ENCODE peak calls at places on chromosomes 11 and 22, in ten cellular contexts. One of them, this sample, is unnamed.

GRCh38 chr11:113553905-113554304 is 78.7 kb upstream of the DRD2 start:
- DNase-seq in left ventricle myocardium inferior: no peak
- DNase-seq in cardiac fibroblast: no peak
- DNase-seq in cardiac muscle cell: peak
- DNase-seq in kidney: no peak
- DNase-seq in HFFc6: no peak
- DNase-seq in heart right ventricle: no peak
- DNase-seq in astrocyte of the cerebellum: no peak
- DNase-seq in fibroblast of pulmonary artery: no peak
- DNase-seq in uterus: no peak
- DNase-seq in this sample: no peak

GRCh38 chr11:3166268-3167142 is 1.4 kb upstream of the OSBPL5 start:
- DNase-seq in left ventricle myocardium inferior: peak
- DNase-seq in cardiac muscle cell: no peak
- DNase-seq in kidney: peak
- DNase-seq in uterus: no peak
- DNase-seq in fibroblast of pulmonary artery: no peak
- DNase-seq in HFFc6: no peak
- DNase-seq in astrocyte of the cerebellum: no peak
- DNase-seq in cardiac fibroblast: no peak
- DNase-seq in heart right ventricle: no peak
- DNase-seq in this sample: no peak

GRCh38 chr11:2259897-2260451 is 10.4 kb downstream of the ASCL2 start:
- DNase-seq in astrocyte of the cerebellum: no peak
- DNase-seq in kidney: no peak
- DNase-seq in heart right ventricle: no peak
- DNase-seq in HFFc6: no peak
- DNase-seq in fibroblast of pulmonary artery: no peak
- DNase-seq in cardiac fibroblast: no peak
- DNase-seq in uterus: no peak
- DNase-seq in cardiac muscle cell: no peak
- DNase-seq in left ventricle myocardium inferior: no peak
- DNase-seq in this sample: peak

GRCh38 chr11:130865772-130866114 is 50.5 kb downstream of the SNX19 start:
- DNase-seq in astrocyte of the cerebellum: no peak
- DNase-seq in HFFc6: no peak
- DNase-seq in uterus: no peak
- DNase-seq in cardiac fibroblast: no peak
- DNase-seq in left ventricle myocardium inferior: peak
- DNase-seq in fibroblast of pulmonary artery: no peak
- DNase-seq in cardiac muscle cell: peak
- DNase-seq in heart right ventricle: peak
- DNase-seq in kidney: no peak
- DNase-seq in this sample: no peak

GRCh38 chr11:86896486-86896885 is 58.7 kb downstream of the FZD4 start:
- DNase-seq in left ventricle myocardium inferior: no peak
- DNase-seq in kidney: no peak
- DNase-seq in HFFc6: peak
- DNase-seq in cardiac fibroblast: peak
- DNase-seq in uterus: no peak
- DNase-seq in astrocyte of the cerebellum: peak
- DNase-seq in heart right ventricle: no peak
- DNase-seq in fibroblast of pulmonary artery: peak
- DNase-seq in cardiac muscle cell: no peak
- DNase-seq in this sample: no peak

GRCh38 chr11:115965754-115966504 is 461.7 kb upstream of the CADM1 start:
- DNase-seq in uterus: no peak
- DNase-seq in cardiac fibroblast: no peak
- DNase-seq in kidney: no peak
- DNase-seq in left ventricle myocardium inferior: no peak
- DNase-seq in cardiac muscle cell: peak
- DNase-seq in fibroblast of pulmonary artery: no peak
- DNase-seq in heart right ventricle: peak
- DNase-seq in astrocyte of the cerebellum: peak
- DNase-seq in HFFc6: no peak
- DNase-seq in this sample: no peak

GRCh38 chr11:103920933-103921332 is 115.5 kb upstream of the DDI1 start:
- DNase-seq in cardiac fibroblast: no peak
- DNase-seq in HFFc6: no peak
- DNase-seq in heart right ventricle: no peak
- DNase-seq in fibroblast of pulmonary artery: no peak
- DNase-seq in left ventricle myocardium inferior: no peak
- DNase-seq in cardiac muscle cell: no peak
- DNase-seq in astrocyte of the cerebellum: no peak
- DNase-seq in uterus: no peak
- DNase-seq in kidney: no peak
- DNase-seq in this sample: no peak

GRCh38 chr11:102552447-102553200 is 22.1 kb upstream of the MMP7 start:
- DNase-seq in left ventricle myocardium inferior: no peak
- DNase-seq in uterus: no peak
- DNase-seq in HFFc6: no peak
- DNase-seq in heart right ventricle: no peak
- DNase-seq in fibroblast of pulmonary artery: no peak
- DNase-seq in kidney: no peak
- DNase-seq in cardiac fibroblast: peak
- DNase-seq in cardiac muscle cell: peak
- DNase-seq in astrocyte of the cerebellum: peak
- DNase-seq in this sample: no peak

GRCh38 chr11:11463397-11463796 is 110.3 kb upstream of the CSNK2A3 start:
- DNase-seq in left ventricle myocardium inferior: no peak
- DNase-seq in uterus: no peak
- DNase-seq in astrocyte of the cerebellum: no peak
- DNase-seq in cardiac fibroblast: no peak
- DNase-seq in heart right ventricle: no peak
- DNase-seq in HFFc6: no peak
- DNase-seq in kidney: no peak
- DNase-seq in fibroblast of pulmonary artery: no peak
- DNase-seq in cardiac muscle cell: no peak
- DNase-seq in this sample: no peak

GRCh38 chr11:110186456-110186855 is 93.3 kb downstream of the ZC3H12C start:
- DNase-seq in uterus: no peak
- DNase-seq in cardiac fibroblast: no peak
- DNase-seq in left ventricle myocardium inferior: no peak
- DNase-seq in astrocyte of the cerebellum: no peak
- DNase-seq in heart right ventricle: no peak
- DNase-seq in HFFc6: no peak
- DNase-seq in cardiac muscle cell: no peak
- DNase-seq in kidney: no peak
- DNase-seq in fibroblast of pulmonary artery: no peak
- DNase-seq in this sample: no peak
- TF ChIP-seq CTCF in uterus: no peak
- TF ChIP-seq CTCF in cardiac fibroblast: no peak
- TF ChIP-seq CTCF in left ventricle myocardium inferior: no peak
- TF ChIP-seq CTCF in astrocyte of the cerebellum: no peak
- TF ChIP-seq CTCF in heart right ventricle: no peak
- TF ChIP-seq CTCF in HFFc6: no peak
- TF ChIP-seq CTCF in cardiac muscle cell: no peak
- TF ChIP-seq CTCF in kidney: no peak
- TF ChIP-seq CTCF in fibroblast of pulmonary artery: no peak
- TF ChIP-seq CTCF in this sample: no peak

DNA sequence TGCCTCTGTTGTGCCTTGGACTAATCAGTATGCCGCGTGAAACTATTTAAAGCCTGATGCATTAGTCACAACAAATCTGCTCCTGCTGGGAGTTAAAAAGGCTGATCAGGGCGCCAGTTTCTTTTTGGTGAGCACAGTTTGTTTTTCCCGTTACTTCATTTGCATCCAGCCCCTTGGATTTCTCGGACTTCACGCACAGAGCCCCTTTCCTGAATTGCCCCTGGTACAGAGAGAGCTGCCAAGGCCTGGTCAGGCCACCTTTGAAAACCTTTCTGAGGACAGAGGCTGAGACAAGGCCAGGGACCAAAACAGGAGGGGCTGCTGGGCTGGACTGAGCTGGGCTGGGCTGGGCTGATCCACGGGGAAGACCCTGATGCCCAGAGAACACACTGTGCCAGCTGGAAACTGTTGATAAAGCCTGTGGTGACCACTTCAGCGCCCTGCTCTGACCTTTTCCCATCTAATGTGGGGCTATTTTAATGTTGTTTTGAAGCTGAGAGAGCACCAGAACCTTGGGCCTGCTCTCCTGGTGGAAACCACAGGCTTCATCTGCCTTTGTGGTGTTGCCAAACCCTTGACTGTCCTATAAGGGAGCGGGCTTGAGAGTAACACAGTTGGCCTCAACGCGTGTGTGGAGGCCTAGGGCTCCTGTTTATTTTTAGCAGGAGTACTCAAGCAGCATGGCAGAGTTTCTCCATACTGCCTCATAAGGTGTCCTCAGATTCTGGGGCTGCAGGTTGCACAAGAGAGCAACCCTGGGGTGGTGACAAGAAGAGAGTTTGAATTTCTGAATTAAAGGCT is 44.2 kb downstream of the NAV2 start:
- DNase-seq in astrocyte of the cerebellum: peak
- DNase-seq in heart right ventricle: no peak
- DNase-seq in cardiac muscle cell: no peak
- DNase-seq in HFFc6: no peak
- DNase-seq in fibroblast of pulmonary artery: peak
- DNase-seq in left ventricle myocardium inferior: peak
- DNase-seq in cardiac fibroblast: peak
- DNase-seq in kidney: no peak
- DNase-seq in uterus: no peak
- DNase-seq in this sample: no peak
- TF ChIP-seq CTCF in astrocyte of the cerebellum: no peak
- TF ChIP-seq CTCF in heart right ventricle: no peak
- TF ChIP-seq CTCF in cardiac muscle cell: no peak
- TF ChIP-seq CTCF in HFFc6: no peak
- TF ChIP-seq CTCF in fibroblast of pulmonary artery: no peak
- TF ChIP-seq CTCF in left ventricle myocardium inferior: no peak
- TF ChIP-seq CTCF in cardiac fibroblast: no peak
- TF ChIP-seq CTCF in kidney: no peak
- TF ChIP-seq CTCF in uterus: no peak
- TF ChIP-seq CTCF in this sample: no peak

GRCh38 chr22:45726081-45726480 is 54.4 kb downstream of the ATXN10 start:
- DNase-seq in fibroblast of pulmonary artery: no peak
- DNase-seq in uterus: no peak
- DNase-seq in left ventricle myocardium inferior: no peak
- DNase-seq in cardiac fibroblast: no peak
- DNase-seq in kidney: no peak
- DNase-seq in astrocyte of the cerebellum: no peak
- DNase-seq in cardiac muscle cell: no peak
- DNase-seq in HFFc6: no peak
- DNase-seq in heart right ventricle: no peak
- DNase-seq in this sample: no peak

GRCh38 chr22:45731798-45732495 is 60.3 kb downstream of the ATXN10 start:
- DNase-seq in cardiac muscle cell: peak
- DNase-seq in uterus: no peak
- DNase-seq in kidney: no peak
- DNase-seq in astrocyte of the cerebellum: no peak
- DNase-seq in heart right ventricle: no peak
- DNase-seq in left ventricle myocardium inferior: no peak
- DNase-seq in fibroblast of pulmonary artery: peak
- DNase-seq in cardiac fibroblast: peak
- DNase-seq in HFFc6: no peak
- DNase-seq in this sample: no peak

GRCh38 chr22:45735273-45735672 is 63.6 kb downstream of the ATXN10 start:
- DNase-seq in astrocyte of the cerebellum: no peak
- DNase-seq in cardiac fibroblast: no peak
- DNase-seq in HFFc6: no peak
- DNase-seq in kidney: no peak
- DNase-seq in cardiac muscle cell: no peak
- DNase-seq in uterus: no peak
- DNase-seq in left ventricle myocardium inferior: no peak
- DNase-seq in heart right ventricle: no peak
- DNase-seq in fibroblast of pulmonary artery: no peak
- DNase-seq in this sample: no peak

DNA sequence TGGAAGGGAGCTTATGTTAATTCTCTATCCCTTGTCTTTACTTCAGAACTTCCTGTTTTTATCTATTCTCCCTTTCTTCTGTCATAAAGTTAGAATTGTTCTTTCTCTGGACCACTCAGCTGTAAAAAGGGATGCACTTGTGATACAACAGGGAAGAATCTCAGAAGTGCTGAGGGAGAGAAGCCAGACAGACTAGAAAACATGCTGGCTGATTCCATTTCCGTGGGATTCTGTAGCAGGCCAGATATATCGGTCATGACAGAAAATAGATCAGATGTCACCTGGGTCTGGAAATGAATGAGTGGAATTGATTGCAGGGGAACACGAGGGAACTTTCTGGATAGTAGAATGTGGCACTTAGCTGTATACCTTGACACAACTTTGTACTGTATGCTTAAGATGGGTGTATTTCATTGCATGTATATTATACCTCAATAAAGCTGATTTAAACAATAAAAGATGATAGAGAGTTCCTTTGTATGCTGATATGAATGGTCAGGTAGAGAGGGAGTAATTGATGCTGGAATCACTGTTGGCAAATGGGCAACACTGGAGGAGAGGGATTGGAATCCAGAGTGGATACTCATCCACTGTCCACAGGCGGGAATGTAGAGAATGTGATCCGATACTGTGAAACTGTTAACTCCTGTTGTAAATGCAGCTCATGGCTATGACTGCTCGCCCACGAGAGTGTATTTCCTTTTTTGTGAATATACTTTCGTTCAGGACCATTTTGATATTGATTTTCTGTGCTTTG is 59.6 kb downstream of the ATXN10 start:
- DNase-seq in heart right ventricle: no peak
- DNase-seq in left ventricle myocardium inferior: no peak
- DNase-seq in uterus: no peak
- DNase-seq in cardiac fibroblast: peak
- DNase-seq in cardiac muscle cell: peak
- DNase-seq in astrocyte of the cerebellum: no peak
- DNase-seq in kidney: no peak
- DNase-seq in HFFc6: peak
- DNase-seq in fibroblast of pulmonary artery: peak
- DNase-seq in this sample: no peak
- TF ChIP-seq CTCF in heart right ventricle: no peak
- TF ChIP-seq CTCF in left ventricle myocardium inferior: no peak
- TF ChIP-seq CTCF in uterus: no peak
- TF ChIP-seq CTCF in cardiac fibroblast: no peak
- TF ChIP-seq CTCF in cardiac muscle cell: no peak
- TF ChIP-seq CTCF in astrocyte of the cerebellum: no peak
- TF ChIP-seq CTCF in kidney: no peak
- TF ChIP-seq CTCF in HFFc6: no peak
- TF ChIP-seq CTCF in fibroblast of pulmonary artery: no peak
- TF ChIP-seq CTCF in this sample: no peak

DNA sequence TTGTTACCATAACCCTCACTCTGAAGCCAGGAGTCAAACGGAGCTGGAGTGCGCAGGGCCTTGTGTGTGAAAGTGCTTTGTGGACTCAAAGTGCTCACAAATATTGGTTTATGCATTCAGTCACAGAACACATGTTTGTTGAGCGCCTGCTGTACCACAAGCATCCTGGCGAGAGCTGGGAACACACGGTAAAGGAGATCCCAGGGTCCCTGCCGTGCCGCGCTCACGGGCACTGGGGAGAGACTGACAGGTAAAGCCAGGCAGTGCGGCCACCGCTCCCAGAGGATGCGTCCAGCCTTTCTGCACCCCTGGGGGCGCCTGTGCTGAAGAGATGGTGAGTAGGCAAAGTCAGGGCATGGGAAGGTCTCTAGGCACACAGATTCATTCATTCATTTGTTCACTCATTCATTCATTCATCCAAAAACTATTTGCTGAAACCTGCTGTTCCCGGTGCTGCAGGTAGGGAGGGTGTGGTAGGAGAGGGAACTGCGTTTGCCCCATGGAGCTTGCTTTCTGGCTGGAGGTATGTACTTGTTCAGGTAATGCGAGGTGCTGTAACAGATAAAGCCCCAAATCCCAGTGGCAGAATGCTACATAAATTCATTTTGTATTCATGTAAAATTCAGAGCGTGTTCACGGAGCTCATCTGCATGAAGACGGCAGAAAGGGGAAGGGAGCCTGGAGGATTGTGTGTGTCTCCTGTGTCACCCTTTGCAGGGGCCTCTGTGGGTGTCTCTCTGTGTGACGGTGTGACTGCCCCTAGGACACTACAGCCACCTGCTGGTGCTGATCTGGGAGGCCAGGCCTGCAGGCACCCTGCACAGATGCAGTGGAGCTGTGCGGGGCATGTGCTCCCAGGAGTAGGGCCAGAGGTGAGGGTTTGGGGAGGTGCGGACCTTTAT is 167.0 kb upstream of the B3GAT1 start:
- DNase-seq in cardiac fibroblast: no peak
- DNase-seq in HFFc6: no peak
- DNase-seq in left ventricle myocardium inferior: no peak
- DNase-seq in cardiac muscle cell: peak
- DNase-seq in heart right ventricle: no peak
- DNase-seq in uterus: no peak
- DNase-seq in kidney: no peak
- DNase-seq in astrocyte of the cerebellum: no peak
- DNase-seq in fibroblast of pulmonary artery: no peak
- DNase-seq in this sample: peak
- TF ChIP-seq CTCF in cardiac fibroblast: no peak
- TF ChIP-seq CTCF in HFFc6: no peak
- TF ChIP-seq CTCF in left ventricle myocardium inferior: peak
- TF ChIP-seq CTCF in cardiac muscle cell: no peak
- TF ChIP-seq CTCF in heart right ventricle: no peak
- TF ChIP-seq CTCF in uterus: no peak
- TF ChIP-seq CTCF in kidney: no peak
- TF ChIP-seq CTCF in astrocyte of the cerebellum: no peak
- TF ChIP-seq CTCF in fibroblast of pulmonary artery: no peak
- TF ChIP-seq CTCF in this sample: no peak

This sample was measured in GM13976.